ENCODE peak calls at places on chromosomes 4 and X, in ten cellular contexts. One of them, this sample, is unnamed.

GRCh38 chrX:119682019-119682989 is 10.7 kb downstream of the SEPTIN6 start:
- DNase-seq in GM20000: no peak
- DNase-seq in kidney tubule cell: no peak
- DNase-seq in fibroblast of pulmonary artery: no peak
- DNase-seq in D341Med: no peak
- DNase-seq in HuH-7.5: no peak
- DNase-seq in NCI-H774: no peak
- DNase-seq in NB4: peak; percentile 76
- DNase-seq in choroid plexus epithelial cell: no peak
- DNase-seq in A673: no peak
- DNase-seq in this sample: no peak

GRCh38 chrX:131840799-131841495 is 182.2 kb upstream of the STK26 start:
- DNase-seq in GM20000: no peak
- DNase-seq in kidney tubule cell: no peak
- DNase-seq in fibroblast of pulmonary artery: no peak
- DNase-seq in D341Med: no peak
- DNase-seq in HuH-7.5: no peak
- DNase-seq in NCI-H774: no peak
- DNase-seq in NB4: no peak
- DNase-seq in choroid plexus epithelial cell: no peak
- DNase-seq in A673: no peak
- DNase-seq in this sample: no peak

GRCh38 chr4:65623509-65623908 is 46.8 kb downstream of the EPHA5 start:
- DNase-seq in GM20000: no peak
- DNase-seq in kidney tubule cell: peak; percentile 83
- DNase-seq in fibroblast of pulmonary artery: peak; percentile 68
- DNase-seq in D341Med: no peak
- DNase-seq in HuH-7.5: no peak
- DNase-seq in NCI-H774: no peak
- DNase-seq in NB4: no peak
- DNase-seq in choroid plexus epithelial cell: peak; percentile 66
- DNase-seq in A673: peak; percentile 58
- DNase-seq in this sample: no peak

GRCh38 chr4:66091801-66092200 is 421.5 kb upstream of the EPHA5 start:
- DNase-seq in GM20000: no peak
- DNase-seq in kidney tubule cell: no peak
- DNase-seq in fibroblast of pulmonary artery: peak; percentile 3
- DNase-seq in D341Med: no peak
- DNase-seq in HuH-7.5: no peak
- DNase-seq in NCI-H774: no peak
- DNase-seq in NB4: no peak
- DNase-seq in choroid plexus epithelial cell: no peak
- DNase-seq in A673: no peak
- DNase-seq in this sample: no peak

GRCh38 chrX:79270401-79270800 is 96.7 kb downstream of the ITM2A start:
- DNase-seq in GM20000: peak; percentile 35
- DNase-seq in kidney tubule cell: peak; percentile 22
- DNase-seq in fibroblast of pulmonary artery: peak; percentile 8
- DNase-seq in D341Med: no peak
- DNase-seq in HuH-7.5: no peak
- DNase-seq in NCI-H774: no peak
- DNase-seq in NB4: peak; percentile 63
- DNase-seq in choroid plexus epithelial cell: peak; percentile 3
- DNase-seq in A673: peak; percentile 92
- DNase-seq in this sample: peak; percentile 46

GRCh38 chr4:168528131-168528949 is 31.5 kb downstream of the PALLD start:
- DNase-seq in GM20000: no peak
- DNase-seq in kidney tubule cell: peak; percentile 78
- DNase-seq in fibroblast of pulmonary artery: peak; percentile 47
- DNase-seq in D341Med: no peak
- DNase-seq in HuH-7.5: no peak
- DNase-seq in NCI-H774: no peak
- DNase-seq in NB4: no peak
- DNase-seq in choroid plexus epithelial cell: peak; percentile 63
- DNase-seq in A673: no peak
- DNase-seq in this sample: no peak

GRCh38 chr4:8101213-8101781 is 57.3 kb downstream of the ABLIM2 start:
- DNase-seq in GM20000: no peak
- DNase-seq in kidney tubule cell: peak; percentile 37
- DNase-seq in fibroblast of pulmonary artery: peak; percentile 72
- DNase-seq in D341Med: no peak
- DNase-seq in HuH-7.5: no peak
- DNase-seq in NCI-H774: no peak
- DNase-seq in NB4: no peak
- DNase-seq in choroid plexus epithelial cell: peak; percentile 84
- DNase-seq in A673: no peak
- DNase-seq in this sample: no peak

GRCh38 chr4:183798921-183799307 is 106.2 kb upstream of the STOX2 start:
- DNase-seq in GM20000: no peak
- DNase-seq in kidney tubule cell: no peak
- DNase-seq in fibroblast of pulmonary artery: no peak
- DNase-seq in D341Med: no peak
- DNase-seq in HuH-7.5: no peak
- DNase-seq in NCI-H774: no peak
- DNase-seq in NB4: peak; percentile 12
- DNase-seq in choroid plexus epithelial cell: no peak
- DNase-seq in A673: no peak
- DNase-seq in this sample: no peak

GRCh38 chr4:66606908-66607307 is 936.6 kb upstream of the EPHA5 start:
- DNase-seq in GM20000: no peak
- DNase-seq in kidney tubule cell: no peak
- DNase-seq in fibroblast of pulmonary artery: no peak
- DNase-seq in D341Med: no peak
- DNase-seq in HuH-7.5: no peak
- DNase-seq in NCI-H774: no peak
- DNase-seq in NB4: no peak
- DNase-seq in choroid plexus epithelial cell: no peak
- DNase-seq in A673: no peak
- DNase-seq in this sample: no peak

GRCh38 chr4:5018096-5018495 is 1.2 kb downstream of the CYTL1 start:
- DNase-seq in GM20000: no peak
- DNase-seq in kidney tubule cell: no peak
- DNase-seq in fibroblast of pulmonary artery: no peak
- DNase-seq in D341Med: no peak
- DNase-seq in HuH-7.5: no peak
- DNase-seq in NCI-H774: no peak
- DNase-seq in NB4: peak; percentile 64
- DNase-seq in choroid plexus epithelial cell: peak; percentile 48
- DNase-seq in A673: no peak
- DNase-seq in this sample: no peak